ENCODE peak calls at places on chromosomes 12 and 14, in ten cellular contexts. G, W, K, B, F, S, D, R, X and Q are unnamed samples.

GRCh38 chr14:61247935-61248334 is 33.2 kb downstream of the TMEM30B start:
- DNase-seq in G (no peak), W (no peak), K (no peak), B (no peak), F (no peak), S (no peak), D (peak), R (no peak), X (no peak), Q (no peak)

GRCh38 chr12:131459666-131460365 is 251.1 kb upstream of the SFSWAP start:
- DNase-seq in G (no peak), W (no peak), K (no peak), B (no peak), F (no peak), S (no peak), D (no peak), R (no peak), X (no peak), Q (no peak)

GRCh38 chr14:64671591-64671990 is 32.6 kb upstream of the PLEKHG3 start:
- DNase-seq in G (peak), W (no peak), K (peak), B (no peak), F (no peak), S (no peak), D (peak), R (peak), X (no peak), Q (no peak)

GRCh38 chr12:109065154-109065852 is 12.9 kb downstream of the USP30 start:
- DNase-seq in G (no peak), W (no peak), K (no peak), B (no peak), F (no peak), S (no peak), D (no peak), R (no peak), X (no peak), Q (peak)

GRCh38 chr12:109385339-109386078 is 37.8 kb downstream of the MYO1H start:
- DNase-seq in G (peak), W (no peak), K (peak), B (no peak), F (no peak), S (no peak), D (peak), R (peak), X (no peak), Q (no peak)

GRCh38 chr14:104563742-104564615 is 15.6 kb upstream of the C14orf180 start:
- DNase-seq in G (peak), W (peak), K (peak), B (peak), F (peak), S (peak), D (peak), R (peak), X (peak), Q (no peak)

GRCh38 chr12:94262228-94263010 is 114.0 kb downstream of the PLXNC1 start:
- DNase-seq in G (peak), W (no peak), K (no peak), B (peak), F (peak), S (peak), D (peak), R (no peak), X (peak), Q (peak)

GRCh38 chr12:11016937-11017336 is 5.5 kb downstream of the TAS2R19 start:
- DNase-seq in G (no peak), W (no peak), K (no peak), B (no peak), F (no peak), S (no peak), D (no peak), R (no peak), X (no peak), Q (no peak)

GRCh38 chr12:91074068-91074819 is 16.4 kb upstream of the KERA start:
- DNase-seq in G (no peak), W (no peak), K (no peak), B (no peak), F (no peak), S (no peak), D (peak), R (no peak), X (no peak), Q (no peak)

GRCh38 chr12:29164477-29165163 is 15.5 kb downstream of the FAR2 start:
- DNase-seq in G (no peak), W (no peak), K (no peak), B (no peak), F (no peak), S (no peak), D (peak), R (no peak), X (no peak), Q (no peak)

GRCh38 chr14:92487513-92488133 is 26.0 kb upstream of the RIN3 start:
- DNase-seq in G (no peak), W (no peak), K (peak), B (no peak), F (no peak), S (no peak), D (no peak), R (no peak), X (no peak), Q (no peak)

GRCh38 chr12:52713960-52714886 is 10.9 kb upstream of the KRT77 start:
- DNase-seq in G (no peak), W (no peak), K (peak), B (no peak), F (no peak), S (peak), D (no peak), R (no peak), X (no peak), Q (no peak)

GRCh38 chr12:124861492-124861891 is 2.2 kb downstream of the SCARB1 start:
- DNase-seq in G (peak), W (peak), K (peak), B (no peak), F (no peak), S (no peak), D (peak), R (no peak), X (peak), Q (no peak)

GRCh38 chr12:78674311-78675085 is 190.1 kb upstream of the SYT1 start:
- DNase-seq in G (peak), W (no peak), K (no peak), B (no peak), F (no peak), S (no peak), D (peak), R (no peak), X (no peak), Q (no peak)

GRCh38 chr12:105944628-105945027 is 194.1 kb downstream of the NUAK1 start:
- DNase-seq in G (no peak), W (no peak), K (no peak), B (no peak), F (no peak), S (no peak), D (peak), R (no peak), X (no peak), Q (no peak)

GRCh38 chr12:118874698-118875548 is 106.4 kb upstream of the SRRM4 start:
- DNase-seq in G (no peak), W (peak), K (peak), B (no peak), F (no peak), S (no peak), D (no peak), R (no peak), X (peak), Q (no peak)

GRCh38 chr12:26017484-26018211 is 59.2 kb downstream of the RASSF8 start:
- DNase-seq in G (peak), W (peak), K (peak), B (no peak), F (peak), S (peak), D (no peak), R (no peak), X (peak), Q (no peak)

GRCh38 chr12:64819816-64820402 is 4.5 kb upstream of the TBC1D30 start:
- DNase-seq in G (no peak), W (no peak), K (no peak), B (no peak), F (no peak), S (no peak), D (no peak), R (no peak), X (no peak), Q (peak)

GRCh38 chr12:82517808-82518207 is 159.5 kb downstream of the METTL25 start:
- DNase-seq in G (no peak), W (no peak), K (no peak), B (no peak), F (no peak), S (no peak), D (no peak), R (no peak), X (no peak), Q (no peak)

GRCh38 chr12:65655074-65655493 is 169.2 kb upstream of the HMGA2 start:
- DNase-seq in G (no peak), W (no peak), K (no peak), B (no peak), F (no peak), S (no peak), D (peak), R (no peak), X (no peak), Q (no peak)

GRCh38 chr12:74890237-74890599 is 319.4 kb downstream of the KCNC2 start:
- DNase-seq in G (peak), W (no peak), K (peak), B (no peak), F (no peak), S (no peak), D (peak), R (no peak), X (peak), Q (no peak)

GRCh38 chr14:101876539-101876938 is 87.8 kb upstream of the DYNC1H1 start:
- DNase-seq in G (no peak), W (no peak), K (no peak), B (peak), F (peak), S (peak), D (peak), R (no peak), X (no peak), Q (peak)

GRCh38 chr12:119868992-119869391 is 8.1 kb downstream of the CIT start:
- DNase-seq in G (no peak), W (no peak), K (no peak), B (no peak), F (no peak), S (no peak), D (peak), R (no peak), X (no peak), Q (no peak)

GRCh38 chr12:6684609-6685008 is 4.6 kb downstream of the ZNF384 start:
- DNase-seq in G (peak), W (peak), K (peak), B (no peak), F (peak), S (peak), D (no peak), R (peak), X (peak), Q (no peak)

GRCh38 chr14:25909361-25909760 is 688.5 kb downstream of the NOVA1 start:
- DNase-seq in G (no peak), W (no peak), K (no peak), B (no peak), F (no peak), S (no peak), D (no peak), R (no peak), X (no peak), Q (no peak)

GRCh38 chr12:33988888-33989287 is 33.4 kb upstream of the ALG10 start:
- DNase-seq in G (no peak), W (no peak), K (no peak), B (no peak), F (no peak), S (no peak), D (no peak), R (no peak), X (no peak), Q (no peak)

GRCh38 chr12:64691793-64692583 is 67.2 kb downstream of the GNS start:
- DNase-seq in G (no peak), W (no peak), K (peak), B (no peak), F (no peak), S (no peak), D (no peak), R (peak), X (peak), Q (no peak)

GRCh38 chr14:35985504-35986218 is 159.5 kb downstream of the BRMS1L start:
- DNase-seq in G (no peak), W (no peak), K (peak), B (no peak), F (peak), S (no peak), D (no peak), R (no peak), X (no peak), Q (peak)

GRCh38 chr14:34053666-34054065 is 102.8 kb upstream of the EGLN3 start:
- DNase-seq in G (peak), W (peak), K (no peak), B (no peak), F (no peak), S (no peak), D (peak), R (no peak), X (no peak), Q (peak)

GRCh38 chr12:113840401-113841042 is 125.6 kb downstream of the RBM19 start:
- DNase-seq in G (no peak), W (no peak), K (no peak), B (no peak), F (no peak), S (no peak), D (no peak), R (no peak), X (peak), Q (no peak)

GRCh38 chr12:39622306-39622705 is 2.7 kb upstream of the ABCD2 start:
- DNase-seq in G (no peak), W (no peak), K (no peak), B (no peak), F (no peak), S (no peak), D (no peak), R (no peak), X (no peak), Q (no peak)

GRCh38 chr12:100348657-100349454 is 8.0 kb upstream of the SLC17A8 start:
- DNase-seq in G (peak), W (no peak), K (peak), B (no peak), F (no peak), S (no peak), D (peak), R (peak), X (no peak), Q (no peak)

GRCh38 chr12:50390284-50390683 is 6.1 kb downstream of the FAM186A start:
- DNase-seq in G (no peak), W (no peak), K (no peak), B (no peak), F (no peak), S (no peak), D (peak), R (no peak), X (no peak), Q (no peak)

GRCh38 chr14:73722581-73722980 is 8.4 kb upstream of the PNMA1 start:
- DNase-seq in G (no peak), W (no peak), K (no peak), B (no peak), F (no peak), S (no peak), D (peak), R (no peak), X (no peak), Q (peak)

GRCh38 chr12:68960162-68960501 is 27.2 kb upstream of the CPM start:
- DNase-seq in G (no peak), W (no peak), K (no peak), B (no peak), F (no peak), S (no peak), D (peak), R (no peak), X (no peak), Q (no peak)

GRCh38 chr12:12172106-12172511 is 94.7 kb downstream of the LRP6 start:
- DNase-seq in G (peak), W (no peak), K (no peak), B (no peak), F (no peak), S (peak), D (peak), R (no peak), X (no peak), Q (no peak)

GRCh38 chr12:51951843-51952722 is 584 bp downstream of the ACVR1B start:
- DNase-seq in G (peak), W (peak), K (peak), B (no peak), F (peak), S (peak), D (no peak), R (no peak), X (peak), Q (no peak)

GRCh38 chr14:45716506-45716905 is 463.5 kb upstream of the MIS18BP1 start:
- DNase-seq in G (no peak), W (no peak), K (peak), B (no peak), F (no peak), S (no peak), D (no peak), R (no peak), X (no peak), Q (no peak)

GRCh38 chr12:53325539-53326061 is 4.2 kb upstream of the AAAS start:
- DNase-seq in G (peak), W (no peak), K (peak), B (no peak), F (peak), S (peak), D (no peak), R (no peak), X (peak), Q (no peak)